ENCODE peak calls at places on chromosomes 5 and 9, in six cellular contexts. P is cardiac fibroblast; E is esophagus squamous epithelium; W is uterus; K is foreskin fibroblast; B is activated CD8-positive, alpha-beta T cell treated with anti-CD3 and anti-CD28 coated beads for 36 hours. M is an unnamed sample.

GRCh38 chr9:1005043-1005667 is 28.7 kb downstream of the DMRT3 start:
- DNase-seq in P (peak), E (no peak), W (no peak), K (peak), B (peak), M (peak)

GRCh38 chr9:127987103-127987614 is 6.4 kb upstream of the EEIG1 start:
- DNase-seq in P (no peak), E (no peak), W (no peak), K (no peak), B (no peak), M (no peak)

GRCh38 chr9:88775966-88776365 is 215.3 kb upstream of the S1PR3 start:
- DNase-seq in P (no peak), E (no peak), W (no peak), K (no peak), B (no peak), M (no peak)

GRCh38 chr5:38149815-38150195 is 108.6 kb upstream of the EGFLAM start:
- DNase-seq in P (no peak), E (no peak), W (no peak), K (no peak), B (no peak), M (no peak)

GRCh38 chr9:130451004-130451390 is 6.2 kb downstream of the ASS1 start:
- DNase-seq in P (no peak), E (no peak), W (no peak), K (no peak), B (no peak), M (no peak)

GRCh38 chr5:8247485-8247884 is 378.5 kb downstream of the MTRR start:
- DNase-seq in P (no peak), E (no peak), W (no peak), K (no peak), B (no peak), M (no peak)

GRCh38 chr9:85212209-85212608 is 529.5 kb downstream of the AGTPBP1 start:
- DNase-seq in P (peak), E (no peak), W (no peak), K (peak), B (no peak), M (no peak)

GRCh38 chr9:133795049-133795448 is 56.9 kb upstream of the SARDH start:
- DNase-seq in P (no peak), E (no peak), W (no peak), K (no peak), B (no peak), M (no peak)

GRCh38 chr5:34535944-34536628 is 120.0 kb upstream of the RAI14 start:
- DNase-seq in P (no peak), E (no peak), W (no peak), K (no peak), B (peak), M (no peak)

GRCh38 chr5:175337680-175338079 is 106.3 kb downstream of the DRD1 start:
- DNase-seq in P (no peak), E (no peak), W (no peak), K (no peak), B (no peak), M (no peak)

GRCh38 chr9:107711528-107711927 is 222.0 kb upstream of the KLF4 start:
- DNase-seq in P (peak), E (no peak), W (peak), K (peak), B (no peak), M (no peak)

GRCh38 chr5:78899922-78900362 is 85.2 kb downstream of the ARSB start:
- DNase-seq in P (peak), E (no peak), W (no peak), K (peak), B (peak), M (peak)

GRCh38 chr9:86099695-86100364 is 472 bp upstream of the GOLM1 start:
- DNase-seq in P (peak), E (no peak), W (peak), K (peak), B (peak), M (peak)

GRCh38 chr9:97511762-97512429 is 10.4 kb downstream of the TMOD1 start:
- DNase-seq in P (no peak), E (no peak), W (no peak), K (no peak), B (no peak), M (no peak)

GRCh38 chr9:91481971-91482370 is 58.3 kb upstream of the NFIL3 start:
- DNase-seq in P (peak), E (no peak), W (no peak), K (no peak), B (no peak), M (no peak)

GRCh38 chr5:84568171-84568570 is 183.5 kb upstream of the EDIL3 start:
- DNase-seq in P (no peak), E (no peak), W (no peak), K (no peak), B (no peak), M (no peak)

GRCh38 chr5:8332666-8333444 is 463.9 kb downstream of the MTRR start:
- DNase-seq in P (no peak), E (no peak), W (no peak), K (no peak), B (no peak), M (no peak)

GRCh38 chr5:34915856-34916192 is 313 bp downstream of the BRIX1 start:
- DNase-seq in P (no peak), E (no peak), W (no peak), K (no peak), B (no peak), M (no peak)

GRCh38 chr9:120362446-120362845 is 217.5 kb downstream of the CDK5RAP2 start:
- DNase-seq in P (peak), E (no peak), W (no peak), K (peak), B (no peak), M (no peak)

GRCh38 chr5:154734670-154735248 is 20.4 kb upstream of the LARP1 start:
- DNase-seq in P (no peak), E (no peak), W (no peak), K (no peak), B (no peak), M (no peak)

GRCh38 chr5:57685866-57686265 is 203.3 kb upstream of the ACTBL2 start:
- DNase-seq in P (no peak), E (no peak), W (no peak), K (no peak), B (no peak), M (no peak)

DNA sequence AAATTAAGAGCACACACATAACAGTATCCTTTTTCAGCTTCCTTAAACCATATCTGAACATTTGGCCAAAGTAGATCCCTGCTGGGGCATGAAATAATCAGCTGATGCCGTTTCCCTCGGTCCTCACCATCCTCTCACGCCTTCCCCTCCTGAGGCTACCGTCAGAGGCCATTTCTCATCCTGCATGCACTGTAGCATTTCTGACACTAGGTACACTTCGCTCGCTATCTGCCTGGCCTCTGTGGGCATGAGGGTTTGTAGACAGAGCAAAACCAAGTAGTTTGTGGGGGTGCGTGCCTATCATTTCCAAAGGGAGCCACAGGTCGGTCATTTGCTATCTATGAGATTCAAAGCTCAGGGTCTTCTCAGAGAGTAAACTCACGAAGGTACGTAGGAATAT is 131.9 kb downstream of the BOD1 start:
- DNase-seq in P (no peak), E (no peak), W (no peak), K (no peak), B (no peak), M (no peak)
- TF ChIP-seq CTCF in P (no peak), E (no peak), W (no peak), K (no peak), B (no peak), M (no peak)

DNA sequence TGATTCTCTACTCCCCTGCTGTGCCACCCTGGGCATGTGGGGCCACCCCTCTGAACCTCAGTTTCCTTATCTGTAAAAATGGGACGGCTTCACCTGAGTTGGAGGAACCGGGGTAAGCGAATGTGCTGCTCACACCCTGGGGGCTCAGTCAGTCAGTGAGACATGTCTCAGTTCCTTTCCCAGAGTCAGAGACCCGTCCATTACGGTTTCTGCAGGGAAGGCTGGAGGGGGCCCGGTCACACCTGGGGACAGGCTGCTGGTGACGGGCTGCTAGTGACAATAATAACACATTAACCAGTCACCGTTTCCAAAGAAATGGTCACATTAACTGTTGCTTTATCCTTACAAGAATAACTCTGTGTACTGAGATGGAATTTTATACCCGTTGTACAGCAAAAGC is 282.4 kb downstream of the NSG2 start:
- DNase-seq in P (no peak), E (no peak), W (no peak), K (no peak), B (no peak), M (no peak)
- TF ChIP-seq CTCF in P (no peak), E (no peak), W (no peak), K (no peak), B (no peak), M (no peak)

DNA sequence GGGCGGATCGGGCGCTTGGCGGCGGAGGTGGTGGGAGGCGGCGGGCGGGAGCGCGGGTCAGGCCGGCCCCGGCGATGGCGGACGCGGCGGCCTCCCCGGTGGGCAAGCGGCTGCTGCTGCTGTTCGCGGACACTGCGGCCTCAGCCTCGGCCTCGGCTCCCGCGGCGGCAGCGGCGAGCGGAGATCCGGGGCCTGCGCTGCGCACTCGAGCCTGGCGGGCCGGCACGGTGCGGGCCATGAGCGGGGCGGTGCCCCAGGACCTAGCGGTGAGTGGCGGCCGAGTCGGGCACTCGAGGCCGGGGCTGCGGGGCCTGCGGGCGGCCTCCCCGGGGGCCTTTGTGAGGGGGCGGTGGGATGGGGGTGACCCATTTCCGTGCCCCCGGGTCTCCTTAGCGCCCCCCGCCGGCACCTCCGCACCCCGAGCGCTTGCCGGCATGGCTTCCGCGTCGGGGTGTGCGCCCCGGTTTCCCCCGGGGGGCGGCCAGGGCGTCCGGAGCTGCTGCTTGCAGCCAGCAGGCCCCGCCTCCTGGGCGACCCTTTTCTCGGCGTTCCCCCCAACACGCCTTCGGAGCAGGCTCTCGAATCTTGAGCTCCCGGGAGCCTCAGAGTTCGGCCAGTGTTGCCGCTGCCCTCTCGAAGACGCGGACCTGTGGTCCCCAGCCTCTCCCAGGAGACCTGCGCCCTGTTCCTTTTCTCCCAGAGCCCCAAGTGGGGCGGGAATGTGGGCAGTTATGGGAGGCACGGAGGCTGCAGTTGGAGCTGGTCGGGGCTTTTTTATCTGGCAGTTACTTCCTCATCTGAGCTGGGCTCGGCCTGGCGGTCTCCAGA is 451 bp downstream of the KDM3B start:
- DNase-seq in P (peak), E (peak), W (peak), K (no peak), B (peak), M (peak)
- TF ChIP-seq CTCF in P (no peak), E (peak), W (peak), K (peak), B (peak), M (peak)

DNA sequence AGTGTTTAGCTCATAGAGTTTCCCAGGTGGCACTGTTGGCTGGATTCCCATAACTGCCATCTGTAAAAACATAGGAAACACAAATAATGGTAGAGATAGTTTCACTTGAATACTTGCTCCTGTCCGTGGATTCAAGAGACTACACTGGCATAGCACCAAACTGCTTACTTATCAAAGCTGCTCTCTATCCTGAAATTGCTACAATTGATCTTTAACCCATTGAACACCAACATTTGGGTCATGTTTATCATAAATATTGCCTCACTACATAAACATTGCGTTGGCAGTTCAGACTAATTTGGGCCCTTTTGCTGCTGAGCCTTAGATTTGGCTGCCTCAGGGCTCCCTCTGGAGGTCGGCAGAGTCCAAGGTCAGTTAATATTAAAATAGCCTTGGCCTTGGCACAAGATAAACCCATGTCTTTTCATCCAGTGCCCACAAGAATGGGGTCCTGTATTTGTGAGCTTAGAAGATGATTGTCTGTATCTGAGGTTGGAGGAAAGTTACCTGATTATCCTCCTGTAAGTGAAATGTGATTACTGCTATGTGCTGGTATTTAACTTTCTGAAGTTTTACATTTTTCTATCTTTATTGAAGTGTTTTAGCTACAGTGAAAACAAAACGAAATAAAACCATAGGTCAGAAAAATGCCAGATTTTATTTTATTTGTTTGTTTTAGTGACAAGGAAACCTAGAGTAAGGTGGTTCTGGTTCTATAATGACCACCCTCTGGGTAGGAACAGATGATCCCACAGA is 4.0 kb upstream of the RANBP3L start:
- DNase-seq in P (peak), E (no peak), W (peak), K (peak), B (peak), M (peak)
- TF ChIP-seq CTCF in P (peak), E (peak), W (peak), K (peak), B (peak), M (peak)

GRCh38 chr5:136079195-136079985 is 50.6 kb downstream of the TGFBI start:
- DNase-seq in P (no peak), E (no peak), W (no peak), K (no peak), B (no peak), M (peak)
- TF ChIP-seq CTCF in P (no peak), E (no peak), W (no peak), K (no peak), B (no peak), M (peak)

DNA sequence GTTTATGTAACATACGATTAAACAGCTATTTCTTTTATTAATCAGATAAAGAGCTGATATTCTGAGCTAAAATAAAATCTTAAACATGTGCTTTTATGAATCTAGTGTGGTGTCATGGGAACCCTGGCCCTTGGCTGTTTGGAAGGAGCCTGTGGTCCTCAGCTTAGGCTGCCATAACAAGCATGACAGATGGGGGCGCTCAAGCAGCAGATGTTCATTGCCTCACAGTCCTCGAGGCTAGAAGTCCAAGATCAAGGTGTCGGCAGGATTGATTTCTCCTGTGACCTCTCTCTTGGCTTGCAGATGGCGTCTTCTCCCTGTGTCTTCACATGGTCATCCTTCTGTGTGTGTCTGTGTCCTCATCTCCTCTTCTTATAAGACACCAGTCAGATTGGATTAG is 448.2 kb downstream of the GADD45G start:
- DNase-seq in P (no peak), E (no peak), W (no peak), K (no peak), B (peak), M (no peak)
- TF ChIP-seq CTCF in P (no peak), E (no peak), W (no peak), K (peak), B (peak), M (no peak)

DNA sequence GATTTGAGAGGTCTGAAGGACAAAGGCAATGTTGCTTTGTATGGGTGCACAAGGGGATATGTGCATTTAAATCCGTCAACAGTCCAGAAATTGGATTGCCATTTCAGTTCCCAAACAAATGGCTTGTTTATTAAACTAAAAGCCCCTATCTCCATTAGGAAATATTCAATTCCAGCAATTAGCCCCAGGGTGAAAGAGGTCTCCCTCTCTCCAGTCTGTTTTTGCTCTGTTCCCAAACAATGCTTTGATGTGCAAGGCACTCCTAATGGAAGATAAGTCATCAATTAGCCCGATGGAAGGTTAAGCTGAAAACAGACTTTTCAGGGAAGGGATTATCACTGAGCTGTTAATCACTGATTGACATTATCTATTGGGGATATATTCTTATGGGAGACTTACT is 101.3 kb downstream of the C9orf152 start:
- DNase-seq in P (no peak), E (no peak), W (no peak), K (no peak), B (no peak), M (no peak)
- TF ChIP-seq CTCF in P (no peak), E (no peak), W (no peak), K (no peak), B (no peak), M (no peak)

GRCh38 chr5:17625686-17626085 is 6.2 kb upstream of the TAF11L13 start:
- DNase-seq in P (no peak), E (no peak), W (no peak), K (no peak), B (no peak), M (no peak)

GRCh38 chr5:17619353-17619752 is 9.2 kb downstream of the TAF11L12 start:
- DNase-seq in P (no peak), E (no peak), W (no peak), K (no peak), B (no peak), M (no peak)

GRCh38 chr5:17614872-17615605 is 4.8 kb downstream of the TAF11L12 start:
- DNase-seq in P (no peak), E (no peak), W (no peak), K (no peak), B (no peak), M (no peak)

DNA sequence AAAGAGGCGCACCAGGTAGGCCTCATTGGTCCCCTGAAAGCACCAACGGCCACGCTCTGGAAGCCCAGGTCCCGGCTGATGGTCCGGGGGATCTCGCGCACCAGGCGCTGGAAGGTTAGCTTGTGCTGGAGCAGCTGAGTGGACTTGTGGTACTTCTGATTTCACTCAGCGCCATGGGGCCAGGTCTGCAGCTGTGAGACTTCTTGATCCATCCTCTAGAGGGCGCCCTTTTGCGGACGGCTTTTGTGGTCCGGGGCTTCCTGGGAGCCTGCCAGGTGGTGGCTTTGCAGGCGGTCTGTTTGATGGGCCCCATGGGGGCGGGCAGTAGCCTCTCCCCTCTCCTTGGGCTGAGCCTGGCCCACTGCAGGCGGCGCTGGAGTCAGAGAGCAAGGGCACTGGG is 10.4 kb downstream of the TAF11L12 start:
- DNase-seq in P (no peak), E (no peak), W (no peak), K (no peak), B (no peak), M (peak)
- TF ChIP-seq CTCF in P (no peak), E (no peak), W (no peak), K (no peak), B (peak), M (no peak)

DNA sequence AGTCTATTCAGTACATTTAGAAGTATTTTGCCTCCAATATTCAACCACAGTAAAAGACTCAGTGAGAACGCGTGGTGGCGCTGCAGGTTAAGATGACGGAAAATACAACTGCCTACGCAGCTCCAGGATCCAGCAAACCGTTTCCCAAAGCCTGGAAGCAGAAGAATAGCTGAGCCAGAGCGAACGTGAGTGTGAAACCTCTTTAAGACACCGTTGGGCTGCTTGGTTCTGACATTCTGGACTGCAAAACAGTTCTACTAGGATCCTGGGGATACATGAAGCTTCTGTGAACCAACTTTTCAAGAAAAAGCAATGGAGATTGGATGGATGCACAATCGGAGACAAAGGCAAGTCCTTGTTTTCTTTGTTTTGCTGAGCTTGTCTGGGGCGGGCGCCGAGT is at the start of gene PCDHB16:
- DNase-seq in P (peak), E (no peak), W (peak), K (peak), B (peak), M (no peak)
- TF ChIP-seq CTCF in P (peak), E (no peak), W (peak), K (peak), B (peak), M (no peak)

M was measured in GM13976.